ENCODE peak calls at places on chromosomes 11 and 22, in ten cellular contexts. N is NB4, O is pancreas, G is WERI-Rb-1, T is epithelial cell of esophagus, X is body of pancreas, V is heart right ventricle, I is endothelial cell, S is GM13977, Y is neural progenitor cell. Q is an unnamed sample.

GRCh38 chr11:134818531-134818930 is 406.5 kb upstream of the B3GAT1 start:
- DNase-seq in S (no peak), O (no peak), V (no peak), T (peak; percentile 26), N (no peak), G (no peak), Y (no peak), X (no peak), I (no peak), Q (no peak)

GRCh38 chr11:77198440-77198849 is 70.4 kb downstream of the MYO7A start:
- DNase-seq in X (peak; percentile 9), O (peak; percentile 13), G (peak; percentile 69), I (peak; percentile 44), V (no peak), S (peak; percentile 58), T (peak; percentile 23), Y (peak; percentile 62), N (peak; percentile 76), Q (peak; percentile 46)

GRCh38 chr22:38243007-38243775 is 29.6 kb downstream of the TMEM184B start:
- DNase-seq in S (no peak), I (no peak), O (no peak), Y (peak; percentile 65), V (no peak), T (peak; percentile 47), X (peak; percentile 61), G (peak; percentile 93), N (no peak), Q (no peak)

GRCh38 chr22:37162221-37163095 is 12.7 kb upstream of the IL2RB start:
- DNase-seq in N (no peak), O (no peak), X (no peak), Y (no peak), I (no peak), V (no peak), T (no peak), S (peak; percentile 87), G (no peak), Q (no peak)

GRCh38 chr11:113114452-113115027 is 153.3 kb downstream of the NCAM1 start:
- DNase-seq in T (peak; percentile 60), G (peak; percentile 60), N (peak; percentile 74), X (peak; percentile 60), I (peak; percentile 61), Y (peak; percentile 73), S (no peak), V (peak; percentile 43), O (peak; percentile 37), Q (no peak)

GRCh38 chr22:41951898-41952474 is at the start of gene SMIM45:
- DNase-seq in X (no peak), V (no peak), G (no peak), N (no peak), S (no peak), O (no peak), T (no peak), I (no peak), Y (peak; percentile 92), Q (no peak)

GRCh38 chr11:93507517-93507916 is 35.7 kb downstream of the SMCO4 start:
- DNase-seq in I (no peak), V (no peak), O (no peak), X (no peak), N (no peak), S (no peak), Y (no peak), T (no peak), G (no peak), Q (no peak)

GRCh38 chr11:79439430-79439892 is 1.4 kb downstream of the TENM4 start:
- DNase-seq in T (peak; percentile 30), O (no peak), S (no peak), I (peak; percentile 8), Y (no peak), N (no peak), V (no peak), G (no peak), X (no peak), Q (no peak)

DNA sequence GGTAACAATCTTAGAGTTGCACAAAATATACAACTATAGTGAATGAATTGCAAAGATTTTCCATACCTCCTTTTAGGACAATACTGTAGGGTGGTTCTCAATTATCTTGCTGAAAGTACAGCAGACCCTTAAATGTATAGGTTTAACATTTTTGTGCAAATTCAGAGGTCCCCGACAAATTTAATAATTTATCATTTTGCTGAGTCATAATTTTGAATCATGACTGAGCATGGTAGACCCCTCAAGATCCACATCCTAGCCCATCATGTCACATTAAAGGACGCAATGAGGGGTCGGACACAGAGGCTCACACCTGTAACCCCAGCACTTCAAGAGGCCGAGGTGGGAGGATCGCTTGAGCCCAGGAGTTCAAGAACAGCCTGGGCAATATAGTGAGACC is 43.5 kb downstream of the OSBP start:
- DNase-seq in T (no peak), S (no peak), V (no peak), Y (no peak), O (no peak), X (no peak), I (no peak), N (no peak), G (no peak), Q (no peak)
- TF ChIP-seq CTCF in T (no peak), S (no peak), V (no peak), Y (no peak), O (no peak), X (no peak), I (no peak), N (no peak), G (no peak), Q (no peak)

GRCh38 chr11:61700720-61701119 is 20.5 kb downstream of the DAGLA start:
- DNase-seq in O (no peak), T (peak; percentile 46), N (no peak), Y (no peak), G (no peak), X (no peak), V (no peak), S (no peak), I (no peak), Q (no peak)

GRCh38 chr11:61700221-61700620 is 20.0 kb downstream of the DAGLA start:
- DNase-seq in I (no peak), O (peak; percentile 82), V (no peak), G (no peak), X (peak; percentile 89), T (peak; percentile 58), S (no peak), N (peak; percentile 73), Y (no peak), Q (peak; percentile 87)

GRCh38 chr11:61699737-61700160 is 19.6 kb downstream of the DAGLA start:
- DNase-seq in O (peak; percentile 83), S (no peak), Y (no peak), X (peak; percentile 86), I (no peak), V (peak; percentile 72), G (no peak), T (peak; percentile 37), N (no peak), Q (no peak)

GRCh38 chr11:61702701-61703312 is 22.6 kb downstream of the DAGLA start:
- DNase-seq in Y (no peak), X (no peak), T (no peak), N (peak; percentile 87), G (no peak), O (no peak), S (no peak), I (no peak), V (no peak), Q (no peak)

DNA sequence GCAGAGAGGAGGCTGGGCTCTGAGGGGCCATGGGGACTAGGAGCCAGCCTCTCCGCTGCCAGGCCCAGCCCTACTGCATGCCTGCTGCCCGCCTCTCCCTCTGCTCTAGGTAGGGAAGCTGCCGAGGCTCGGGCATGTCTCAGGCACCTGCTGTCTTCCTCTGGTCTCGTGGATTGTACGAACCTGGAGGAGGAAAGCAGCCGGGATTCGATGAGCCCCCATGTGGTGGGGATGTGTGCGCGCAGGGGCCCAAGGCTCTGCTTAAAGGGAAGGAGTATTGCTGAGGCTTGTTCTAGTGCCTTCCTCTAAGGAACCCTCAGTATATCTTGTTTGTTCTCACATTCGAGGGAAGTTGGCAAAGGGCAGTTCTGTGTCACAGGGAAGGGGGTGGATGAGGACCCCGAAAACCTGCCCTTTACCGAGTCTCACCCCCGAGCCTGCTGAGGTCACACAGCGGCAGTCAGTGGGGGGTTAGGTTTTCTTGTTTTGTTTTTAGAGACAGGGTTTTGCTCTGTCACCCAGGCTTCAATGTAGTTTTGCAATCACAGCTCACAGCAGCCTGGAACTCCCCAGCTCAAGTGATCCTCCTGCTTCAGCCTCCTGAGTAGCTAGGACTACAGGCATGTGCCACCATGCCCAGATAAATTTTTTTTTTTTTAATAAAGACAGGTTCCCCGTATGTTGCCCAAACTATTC is 21.3 kb downstream of the DAGLA start:
- DNase-seq in S (no peak), I (peak; percentile 61), N (peak; percentile 86), T (peak; percentile 22), V (no peak), O (no peak), G (peak; percentile 81), X (peak; percentile 41), Y (peak; percentile 72), Q (no peak)
- TF ChIP-seq CTCF in S (peak; percentile 19), I (peak; percentile 28), N (peak; percentile 76), T (no peak), V (peak; percentile 34), O (no peak), G (peak; percentile 84), X (peak; percentile 29), Y (peak; percentile 56), Q (peak; percentile 18)

DNA sequence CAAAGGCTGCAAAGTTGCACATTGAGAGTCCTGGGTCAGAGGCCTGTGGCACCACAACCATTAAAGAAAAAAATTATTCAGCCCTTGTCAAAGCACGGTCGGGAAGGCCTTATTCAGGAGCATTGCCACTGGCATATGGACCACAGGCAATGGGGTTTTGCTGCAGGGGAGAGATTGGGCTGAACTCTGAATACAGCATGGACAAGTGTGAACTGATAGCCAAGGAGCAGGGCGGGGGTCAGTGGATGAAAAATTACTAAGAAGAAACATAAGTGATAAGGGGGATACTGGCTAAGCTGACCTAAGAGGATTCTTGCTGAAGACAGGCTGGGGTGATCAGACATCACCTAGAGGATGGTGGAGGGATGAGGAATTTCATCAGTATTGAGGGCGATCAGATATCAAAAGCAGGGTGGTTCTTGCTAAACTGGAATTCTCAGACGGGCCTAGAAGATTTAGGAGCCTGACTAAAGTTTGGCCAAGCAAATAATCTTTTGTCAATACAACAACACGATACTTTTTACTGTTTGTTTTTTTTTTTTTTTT is 3.3 kb upstream of the DGCR8 start:
- DNase-seq in G (no peak), I (no peak), O (no peak), N (no peak), X (no peak), V (no peak), T (no peak), S (no peak), Y (no peak), Q (peak; percentile 9)
- TF ChIP-seq CTCF in G (no peak), I (no peak), O (no peak), N (no peak), X (no peak), V (no peak), T (no peak), S (no peak), Y (no peak), Q (no peak)

DNA sequence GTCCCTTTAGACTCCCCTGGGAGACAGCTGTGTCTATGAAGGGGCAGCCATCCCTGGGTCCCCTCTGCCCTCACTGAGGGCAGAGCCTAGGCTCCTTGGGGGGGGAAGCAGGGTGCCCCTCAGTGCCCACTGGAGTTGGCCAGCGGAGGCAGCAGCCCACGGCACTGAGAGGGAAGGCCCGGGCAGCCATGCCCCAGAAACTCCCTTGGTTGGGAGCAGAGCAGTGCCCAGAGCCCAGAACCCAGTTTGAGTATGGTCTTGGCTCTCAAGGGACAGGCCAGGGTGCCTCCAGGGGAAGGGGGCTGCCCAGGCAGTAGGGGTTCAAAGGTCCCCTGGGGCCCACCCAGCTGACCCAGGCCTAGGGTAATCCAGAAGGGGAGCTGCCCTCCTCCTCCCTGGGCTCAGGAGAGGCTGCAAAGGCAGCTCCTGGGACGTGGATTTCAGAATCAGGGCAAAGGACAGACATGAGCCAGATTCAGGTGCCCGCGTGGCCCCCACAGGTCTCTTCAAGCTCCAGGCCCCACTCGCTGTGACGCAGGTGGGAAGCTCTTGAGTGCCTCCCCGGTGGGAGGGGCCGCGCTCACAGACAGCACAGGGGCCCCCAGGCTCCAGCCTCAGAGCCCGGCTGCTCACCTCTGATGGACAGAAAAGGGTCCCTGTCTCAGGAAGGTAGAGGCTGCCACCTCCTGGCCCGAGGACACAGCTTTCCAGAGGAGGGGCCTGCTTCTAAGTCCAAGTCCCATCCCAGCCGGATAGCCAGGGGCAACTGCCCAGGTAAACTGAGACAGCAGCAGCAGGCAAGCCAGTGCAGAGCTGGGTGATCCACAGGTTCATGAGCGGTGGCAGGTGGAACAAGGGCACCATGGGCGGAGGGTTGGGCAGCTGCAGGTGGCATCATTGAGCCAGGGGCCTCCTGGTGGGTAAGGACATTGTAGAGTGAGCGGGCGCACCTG is 2.6 kb downstream of the C11orf21 start:
- DNase-seq in I (peak; percentile 49), Y (peak; percentile 84), N (peak; percentile 35), V (no peak), X (peak; percentile 44), S (peak; percentile 57), O (no peak), T (peak; percentile 72), G (peak; percentile 65), Q (no peak)
- TF ChIP-seq CTCF in I (no peak), Y (peak; percentile 74), N (no peak), V (peak; percentile 49), X (peak; percentile 39), S (peak; percentile 40), O (no peak), T (peak; percentile 78), G (peak; percentile 77), Q (peak; percentile 47)

Q was measured in RWPE2.